ENCODE peak calls at places on chromosomes 12 and 14, in five cellular contexts. W is tibial nerve, R is stomach, G is thyroid gland, T is transverse colon. E is an unnamed sample. For H3K36me3, the result is how much of the 10 kb centered on the place peaks cover.

GRCh38 chr12:12788131-12788530 is 2.7 kb downstream of the APOLD1 start:
- DNase-seq in R (no peak), W (no peak), G (no peak), T (no peak), E (no peak)

GRCh38 chr14:98018626-98019025 is 1221.4 kb downstream of the VRK1 start:
- DNase-seq in G (no peak), W (no peak), R (no peak), T (no peak), E (no peak)

GRCh38 chr12:105840384-105840783 is 298.4 kb downstream of the NUAK1 start:
- DNase-seq in W (no peak), T (no peak), R (no peak), G (no peak), E (peak)

GRCh38 chr12:6294533-6295186 is 15.8 kb upstream of the PLEKHG6 start:
- DNase-seq in W (no peak), R (no peak), G (peak), T (peak), E (no peak)

GRCh38 chr12:74449872-74450271 is 87.8 kb upstream of the ATXN7L3B start:
- DNase-seq in W (no peak), G (no peak), T (no peak), R (no peak), E (no peak)

GRCh38 chr12:5447329-5447728 is 15.4 kb downstream of the NTF3 start:
- DNase-seq in T (no peak), G (no peak), R (no peak), W (no peak), E (no peak)

GRCh38 chr12:72282721-72283120 is 10.6 kb downstream of the TRHDE start:
- DNase-seq in T (no peak), R (no peak), G (no peak), W (no peak), E (no peak)

GRCh38 chr14:51020024-51020710 is 74.7 kb downstream of the TRIM9 start:
- DNase-seq in T (no peak), W (no peak), G (no peak), R (no peak), E (no peak)

GRCh38 chr14:63896278-63896720 is 43.5 kb downstream of the SYNE2 start:
- DNase-seq in G (peak), T (peak), R (peak), W (peak), E (peak)

GRCh38 chr14:56340921-56341320 is 222.7 kb downstream of the PELI2 start:
- DNase-seq in T (no peak), R (no peak), W (no peak), G (no peak), E (no peak)

GRCh38 chr12:19138551-19139344 is 9.2 kb downstream of the PLEKHA5 start:
- DNase-seq in W (no peak), R (no peak), T (no peak), G (no peak), E (no peak)

GRCh38 chr12:45290218-45290609 is 74.3 kb downstream of the ANO6 start:
- DNase-seq in W (no peak), G (no peak), R (no peak), T (no peak), E (no peak)

GRCh38 chr14:45085004-45085403 is 1.1 kb downstream of the PRPF39 start:
- DNase-seq in R (no peak), W (no peak), G (no peak), T (no peak), E (no peak)

GRCh38 chr14:94098359-94098758 is 12.2 kb upstream of the IFI27 start:
- DNase-seq in W (no peak), T (no peak), G (no peak), R (no peak), E (no peak)

GRCh38 chr12:130715150-130715995 is 726 bp downstream of the RIMBP2 start:
- DNase-seq in W (no peak), R (peak), T (no peak), G (peak), E (peak)

GRCh38 chr12:3090238-3091029 is 13.3 kb downstream of the TSPAN9 start:
- DNase-seq in G (no peak), W (no peak), T (no peak), R (no peak), E (no peak)

GRCh38 chr12:109950625-109951024 is 45.5 kb downstream of the GIT2 start:
- DNase-seq in R (no peak), T (no peak), G (no peak), W (no peak), E (no peak)

GRCh38 chr12:11877869-11878780 is 192.6 kb upstream of the BCL2L14 start:
- DNase-seq in W (no peak), T (peak), R (peak), G (peak), E (peak)

GRCh38 chr14:24145700-24146621 is at the start of gene PSME2:
- DNase-seq in G (no peak), R (no peak), T (no peak), W (no peak), E (no peak)
- TF ChIP-seq POLR2A in G (peak), R (no peak), T (no peak), W (peak), E (no peak)

GRCh38 chr14:54451178-54451601 is 10.0 kb upstream of the CNIH1 start:
- DNase-seq in R (no peak), G (no peak), T (no peak), W (no peak), E (peak)

GRCh38 chr14:54450535-54450934 is 9.4 kb upstream of the CNIH1 start:
- DNase-seq in G (no peak), T (no peak), R (no peak), W (no peak), E (no peak)

GRCh38 chr14:54455363-54455762 is 14.2 kb upstream of the CNIH1 start:
- DNase-seq in W (no peak), R (no peak), G (no peak), T (no peak), E (no peak)

GRCh38 chr14:54453252-54453651 is 12.1 kb upstream of the CNIH1 start:
- DNase-seq in G (no peak), W (no peak), R (no peak), T (no peak), E (no peak)

GRCh38 chr14:54451961-54452360 is 10.8 kb upstream of the CNIH1 start:
- DNase-seq in W (no peak), T (no peak), R (no peak), G (no peak), E (no peak)
- H3K4me3 ChIP-seq in W (no peak), T (no peak), R (no peak), G (no peak), E (no peak)

GRCh38 chr12:53414756-53415417 is 8.8 kb upstream of the AMHR2 start:
- DNase-seq in W (no peak), T (no peak), R (no peak), G (no peak), E (no peak)

GRCh38 chr12:53413485-53414215 is 10.0 kb upstream of the AMHR2 start:
- DNase-seq in R (no peak), G (no peak), W (no peak), T (no peak), E (no peak)

DNA sequence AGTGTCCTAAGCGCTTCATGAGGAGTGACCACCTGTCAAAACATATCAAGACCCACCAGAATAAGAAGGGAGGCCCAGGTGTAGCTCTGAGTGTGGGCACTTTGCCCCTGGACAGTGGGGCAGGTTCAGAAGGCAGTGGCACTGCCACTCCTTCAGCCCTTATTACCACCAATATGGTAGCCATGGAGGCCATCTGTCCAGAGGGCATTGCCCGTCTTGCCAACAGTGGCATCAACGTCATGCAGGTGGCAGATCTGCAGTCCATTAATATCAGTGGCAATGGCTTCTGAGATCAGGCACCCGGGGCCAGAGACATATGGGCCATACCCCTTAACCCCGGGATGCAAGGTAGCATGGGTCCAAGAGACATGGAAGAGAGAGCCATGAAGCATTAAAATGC is 12.7 kb upstream of the AMHR2 start:
- DNase-seq in G (no peak), W (no peak), T (no peak), R (no peak), E (no peak)
- H3K36me3 ChIP-seq in G (half or more), W (under half), T (under half), R (half or more), E (under half)

GRCh38 chr12:121580959-121581680 is at the start of gene KDM2B:
- DNase-seq in W (peak), R (peak), T (peak), G (peak), E (peak)

GRCh38 chr12:121579190-121579791 is 1.5 kb downstream of the KDM2B start:
- DNase-seq in R (peak), W (peak), T (peak), G (peak), E (peak)

GRCh38 chr12:121578230-121579189 is 2.3 kb downstream of the KDM2B start:
- DNase-seq in R (no peak), W (peak), G (peak), T (peak), E (no peak)

GRCh38 chr12:121581681-121582439 is 1.0 kb upstream of the KDM2B start:
- DNase-seq in G (peak), W (peak), T (peak), R (peak), E (no peak)

GRCh38 chr12:121579981-121580868 is 598 bp downstream of the KDM2B start:
- DNase-seq in G (peak), T (peak), W (peak), R (peak), E (peak)
- TF ChIP-seq POLR2A in G (peak), T (no peak), W (no peak), R (no peak), E (no peak)

GRCh38 chr12:1474059-1474537 is 120.3 kb downstream of the FBXL14 start:
- DNase-seq in R (no peak), W (no peak), G (no peak), T (no peak), E (no peak)
- H3K4me3 ChIP-seq in R (no peak), W (no peak), G (no peak), T (no peak), E (no peak)

GRCh38 chr12:21330682-21331253 is 3.9 kb downstream of the SLCO1A2 start:
- DNase-seq in T (no peak), W (no peak), R (no peak), G (no peak), E (no peak)
- H3K36me3 ChIP-seq in T (under half), W (under half), R (under half), G (under half), E (under half)

GRCh38 chr12:34016361-34016760 is 5.9 kb upstream of the ALG10 start:
- DNase-seq in W (no peak), T (no peak), G (no peak), R (no peak), E (no peak)

DNA sequence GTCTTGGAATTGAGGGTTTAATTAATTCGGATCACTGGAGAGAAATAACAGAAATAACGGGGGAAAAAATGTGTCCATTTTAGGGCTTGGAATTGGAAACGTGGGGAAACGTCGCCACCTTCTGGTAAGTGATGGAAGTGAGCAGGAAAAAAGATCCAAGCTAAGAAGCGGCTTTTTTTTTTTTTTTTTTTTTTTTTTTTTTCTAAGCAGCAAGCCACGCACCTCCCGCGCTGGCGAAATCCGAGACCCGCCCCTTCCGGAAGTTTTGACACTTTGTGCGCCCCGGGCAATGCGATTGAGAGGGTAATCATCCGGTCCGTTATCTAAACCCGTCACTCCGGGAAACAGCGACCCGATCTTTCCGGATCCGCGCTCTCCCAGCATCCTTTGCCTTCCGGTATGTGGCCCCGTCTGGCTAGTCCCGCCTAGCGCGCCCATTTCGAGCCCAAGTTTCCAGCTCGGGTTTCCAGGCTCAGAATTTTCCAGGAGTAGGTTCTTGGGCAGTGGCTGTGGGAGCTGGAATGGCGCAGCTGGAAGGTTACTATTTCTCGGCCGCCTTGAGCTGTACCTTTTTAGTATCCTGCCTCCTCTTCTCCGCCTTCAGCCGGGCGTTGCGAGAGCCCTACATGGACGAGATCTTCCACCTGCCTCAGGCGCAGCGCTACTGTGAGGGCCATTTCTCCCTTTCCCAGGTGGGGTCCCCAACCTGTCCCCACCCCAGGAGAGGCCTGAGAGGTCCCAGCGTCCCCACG is at the start of gene ALG10:
- DNase-seq in G (peak), W (peak), R (peak), T (peak), E (peak)
- TF ChIP-seq POLR2A in G (peak), W (no peak), R (no peak), T (peak), E (no peak)

GRCh38 chr14:88840926-88841325 is 16.5 kb downstream of the TTC8 start:
- DNase-seq in W (no peak), R (no peak), G (no peak), T (no peak), E (no peak)
- H3K4me3 ChIP-seq in W (no peak), R (no peak), G (no peak), T (no peak), E (no peak)

DNA sequence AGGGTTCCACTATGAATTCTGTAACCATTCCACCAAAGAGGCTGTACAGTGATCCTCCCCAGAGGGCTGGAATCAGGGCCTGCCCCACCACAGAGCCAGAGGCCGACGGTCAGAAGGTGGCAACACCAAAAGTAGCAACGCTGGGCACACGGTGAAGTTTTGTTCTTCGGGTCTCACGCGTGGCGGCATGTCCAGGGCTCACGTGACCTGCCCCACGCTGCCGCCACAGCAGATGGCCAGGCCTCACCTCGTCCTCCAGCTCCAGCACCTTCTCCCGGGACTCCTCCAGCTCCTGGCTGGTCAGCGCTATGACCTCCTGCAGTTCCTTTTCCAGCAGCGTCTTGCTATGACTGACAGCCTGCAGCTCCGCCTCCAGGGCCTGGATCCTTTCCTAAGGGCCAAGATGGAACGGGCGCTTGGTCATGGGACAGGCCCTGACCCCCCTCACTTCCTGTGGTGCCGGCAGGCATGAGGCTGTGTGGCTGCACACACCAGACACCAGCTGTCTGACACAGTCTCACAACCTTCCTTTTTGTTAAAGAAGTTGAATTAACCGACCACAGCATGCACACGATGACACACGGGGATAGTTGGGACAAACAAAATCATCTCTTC is 22.4 kb upstream of the ANKLE2 start:
- DNase-seq in R (no peak), G (no peak), W (peak), T (no peak), E (peak)
- H3K36me3 ChIP-seq in R (half or more), G (half or more), W (under half), T (under half), E (under half)

GRCh38 chr14:61609885-61610284 is 85.4 kb upstream of the HIF1A start:
- DNase-seq in T (no peak), G (no peak), R (no peak), W (no peak), E (no peak)

GRCh38 chr14:61610900-61611299 is 84.4 kb upstream of the HIF1A start:
- DNase-seq in W (no peak), G (no peak), T (no peak), R (no peak), E (no peak)

GRCh38 chr14:61608245-61609142 is 86.8 kb upstream of the HIF1A start:
- DNase-seq in W (no peak), T (no peak), R (no peak), G (peak), E (no peak)

GRCh38 chr14:61607570-61608244 is 87.6 kb upstream of the HIF1A start:
- DNase-seq in T (no peak), G (no peak), W (no peak), R (no peak), E (no peak)

GRCh38 chr14:61609143-61609851 is 86.0 kb upstream of the HIF1A start:
- DNase-seq in G (peak), T (no peak), W (no peak), R (no peak), E (no peak)
- TF ChIP-seq POLR2A in G (no peak), T (no peak), W (no peak), R (no peak), E (no peak)

E was measured in testis.